ENCODE peak calls at places on chromosome 14, in five cellular contexts. I, E, G, A and M are unnamed samples.

GRCh38 chr14:81727243-81727642 is 193.6 kb upstream of the SEL1L start:
- DNase-seq in I (no peak), E (no peak), G (no peak), A (no peak), M (no peak)

GRCh38 chr14:100088226-100088625 is 23.0 kb downstream of the EVL start:
- DNase-seq in I (no peak), E (no peak), G (no peak), A (no peak), M (no peak)

GRCh38 chr14:91274796-91275195 is 30.3 kb upstream of the GPR68 start:
- DNase-seq in I (no peak), E (peak; percentile 31), G (no peak), A (no peak), M (no peak)

GRCh38 chr14:49991491-49991890 is 98.6 kb downstream of the ARF6 start:
- DNase-seq in I (no peak), E (no peak), G (no peak), A (no peak), M (no peak)

GRCh38 chr14:90655829-90656228 is 160.4 kb downstream of the TTC7B start:
- DNase-seq in I (no peak), E (no peak), G (no peak), A (no peak), M (no peak)

GRCh38 chr14:81400852-81401251 is 728 bp upstream of the STON2 start:
- DNase-seq in I (no peak), E (no peak), G (no peak), A (no peak), M (peak; percentile 13)

GRCh38 chr14:105884808-105885281 is 358.5 kb downstream of the TMEM121 start:
- DNase-seq in I (no peak), E (peak; percentile 37), G (peak; percentile 13), A (peak; percentile 40), M (no peak)

GRCh38 chr14:73290279-73290678 is 53.0 kb downstream of the PAPLN start:
- DNase-seq in I (no peak), E (no peak), G (peak; percentile 66), A (no peak), M (peak; percentile 19)

GRCh38 chr14:51430600-51430999 is 190.6 kb downstream of the TMX1 start:
- DNase-seq in I (no peak), E (no peak), G (no peak), A (no peak), M (no peak)

GRCh38 chr14:104678346-104678745 is 11.1 kb upstream of the INF2 start:
- DNase-seq in I (no peak), E (peak; percentile 66), G (no peak), A (no peak), M (no peak)

GRCh38 chr14:51236314-51236713 is 3.7 kb upstream of the TMX1 start:
- DNase-seq in I (no peak), E (no peak), G (no peak), A (no peak), M (peak; percentile 50)

GRCh38 chr14:76957224-76957881 is 71.2 kb downstream of the IRF2BPL start:
- DNase-seq in I (no peak), E (peak; percentile 51), G (no peak), A (no peak), M (peak; percentile 20)

GRCh38 chr14:74302160-74302628 is 540 bp downstream of the ABCD4 start:
- DNase-seq in I (no peak), E (no peak), G (peak; percentile 75), A (no peak), M (peak; percentile 37)

DNA sequence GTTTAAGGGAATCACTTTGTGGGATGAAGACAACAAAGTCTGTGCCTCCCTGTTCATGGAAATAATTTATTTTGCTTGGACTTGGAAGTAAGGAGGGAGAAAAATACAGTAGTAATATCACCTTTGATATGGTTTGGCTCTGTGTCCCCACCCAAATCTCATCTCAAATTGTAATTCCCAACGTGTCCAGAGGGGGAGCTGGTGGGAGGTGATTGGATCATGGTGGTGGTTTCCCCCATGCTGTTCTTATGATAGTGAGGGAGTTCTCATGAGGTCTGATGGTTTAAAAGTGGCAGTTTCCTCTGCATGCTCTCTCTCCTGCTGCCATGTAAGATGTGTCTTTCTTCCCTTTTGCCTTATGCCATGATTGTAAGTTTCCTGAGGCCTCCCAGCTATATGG is 460.7 kb downstream of the NOVA1 start:
- DNase-seq in I (no peak), E (no peak), G (no peak), A (no peak), M (peak; percentile 3)
- TF ChIP-seq CTCF in I (peak; percentile 63), E (no peak), G (no peak), A (peak; percentile 65), M (peak; percentile 30)

GRCh38 chr14:69896080-69896479 is 16.9 kb downstream of the SMOC1 start:
- DNase-seq in I (no peak), E (no peak), G (no peak), A (no peak), M (no peak)
- TF ChIP-seq CTCF in I (no peak), E (no peak), G (no peak), A (no peak), M (no peak)

GRCh38 chr14:26026384-26026783 is 571.4 kb downstream of the NOVA1 start:
- DNase-seq in I (no peak), E (no peak), G (no peak), A (no peak), M (no peak)

GRCh38 chr14:26023967-26024366 is 573.9 kb downstream of the NOVA1 start:
- DNase-seq in I (no peak), E (no peak), G (no peak), A (no peak), M (no peak)

GRCh38 chr14:26017270-26017669 is 580.6 kb downstream of the NOVA1 start:
- DNase-seq in I (no peak), E (no peak), G (no peak), A (no peak), M (no peak)

GRCh38 chr14:26021759-26022158 is 576.1 kb downstream of the NOVA1 start:
- DNase-seq in I (no peak), E (no peak), G (no peak), A (no peak), M (no peak)
- TF ChIP-seq CTCF in I (no peak), E (no peak), G (no peak), A (no peak), M (no peak)

GRCh38 chr14:69260246-69260978 is 454 bp downstream of the GALNT16 start:
- DNase-seq in I (peak; percentile 47), E (no peak), G (peak; percentile 50), A (no peak), M (peak; percentile 35)

GRCh38 chr14:69261761-69262331 is 1.9 kb downstream of the GALNT16 start:
- DNase-seq in I (peak; percentile 28), E (no peak), G (no peak), A (no peak), M (no peak)

GRCh38 chr14:69259531-69260245 is at the start of gene GALNT16:
- DNase-seq in I (peak; percentile 69), E (peak; percentile 81), G (peak; percentile 58), A (peak; percentile 81), M (no peak)

GRCh38 chr14:69262516-69262915 is 2.6 kb downstream of the GALNT16 start:
- DNase-seq in I (no peak), E (no peak), G (no peak), A (no peak), M (no peak)

DNA sequence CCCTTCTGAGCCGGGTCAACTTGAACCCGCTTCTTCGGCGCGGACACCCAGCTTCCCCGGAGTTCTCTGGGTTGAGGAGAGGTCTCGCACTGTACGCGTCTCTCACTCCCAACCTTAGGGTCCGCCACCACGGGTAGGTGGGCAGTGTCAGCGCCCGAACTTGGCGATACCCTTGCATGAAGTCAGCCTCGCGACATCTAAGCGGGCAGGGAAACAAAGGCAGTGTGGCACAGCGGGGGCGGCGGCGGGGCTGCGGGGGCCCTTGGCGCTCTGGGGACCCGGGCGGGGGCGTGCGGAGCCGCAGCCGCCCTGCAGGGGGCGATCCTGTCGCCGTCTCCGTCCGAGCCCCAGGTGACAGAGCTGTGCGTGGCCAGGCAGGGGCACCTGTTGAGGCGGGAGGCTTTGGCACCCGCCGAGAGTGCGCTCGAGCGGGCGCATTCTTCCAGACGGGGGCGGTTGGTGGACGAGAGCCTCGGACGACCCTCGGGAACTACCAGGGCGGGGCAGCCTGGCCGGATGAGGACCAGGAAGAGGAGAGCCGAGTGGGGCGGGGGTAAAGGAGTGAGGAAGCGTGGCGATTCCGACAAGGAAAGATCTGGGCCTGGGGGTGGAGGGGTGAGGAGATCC is 1.1 kb downstream of the GALNT16 start:
- DNase-seq in I (peak; percentile 59), E (no peak), G (peak; percentile 92), A (no peak), M (peak; percentile 61)
- TF ChIP-seq CTCF in I (peak; percentile 92), E (peak; percentile 57), G (peak; percentile 66), A (peak; percentile 88), M (peak; percentile 83)

DNA sequence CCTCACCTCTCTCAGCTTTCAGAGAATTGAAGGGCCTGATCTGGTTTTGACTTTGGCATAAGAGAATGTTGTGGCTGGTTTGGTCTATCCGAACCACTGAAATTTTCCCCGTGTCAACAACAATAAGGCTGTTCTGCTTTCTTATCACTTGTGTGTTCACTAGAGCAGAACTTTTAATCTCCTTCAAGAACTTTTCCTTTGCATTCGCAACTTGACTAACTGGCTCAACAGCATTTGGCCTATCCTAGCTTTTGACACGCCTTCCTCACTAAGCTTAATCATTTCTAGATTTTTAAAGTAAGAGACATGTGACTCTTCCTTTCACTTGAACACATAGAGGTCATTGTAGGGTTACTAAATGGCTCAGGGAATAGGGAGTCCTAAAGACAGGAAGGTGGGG is 25.9 kb upstream of the EDDM3A start:
- DNase-seq in I (no peak), E (no peak), G (no peak), A (no peak), M (no peak)
- TF ChIP-seq CTCF in I (no peak), E (no peak), G (no peak), A (no peak), M (no peak)